ENCODE peak calls at places on chromosomes 2 and 18, in four cellular contexts. U, N, A and V are unnamed samples.

GRCh38 chr2:64325852-64326577 is 127.9 kb upstream of the LGALSL start:
- DNase-seq in N (no peak), A (no peak), U (no peak), V (no peak)

GRCh38 chr2:50448556-50448955 is 583.4 kb downstream of the NRXN1 start:
- DNase-seq in N (no peak), U (no peak), A (no peak), V (no peak)

GRCh38 chr18:68733693-68734092 is 18.8 kb upstream of the TMX3 start:
- DNase-seq in N (no peak), U (no peak), A (no peak), V (no peak)

GRCh38 chr2:17879913-17880274 is 1.4 kb downstream of the KCNS3 start:
- DNase-seq in A (no peak), U (no peak), N (no peak), V (no peak)

GRCh38 chr2:75100011-75100680 is 99.2 kb downstream of the TACR1 start:
- DNase-seq in A (no peak), N (no peak), U (no peak), V (no peak)

GRCh38 chr2:100921685-100922161 is 80.4 kb upstream of the RPL31 start:
- DNase-seq in N (peak; percentile 28), U (no peak), A (no peak), V (no peak)

GRCh38 chr2:46098606-46099005 is 198.6 kb upstream of the EPAS1 start:
- DNase-seq in N (peak; percentile 76), U (no peak), A (no peak), V (no peak)

GRCh38 chr18:47184419-47185050 is 8.4 kb upstream of the IER3IP1 start:
- DNase-seq in N (no peak), U (no peak), A (no peak), V (no peak)

GRCh38 chr2:121362226-121362625 is 77.2 kb upstream of the TFCP2L1 start:
- DNase-seq in N (no peak), A (no peak), U (no peak), V (no peak)

GRCh38 chr2:179020156-179020750 is 29.7 kb downstream of the CCDC141 start:
- DNase-seq in U (peak; percentile 1), A (no peak), N (no peak), V (peak; percentile 69)

GRCh38 chr18:7038330-7038846 is 79.2 kb downstream of the LAMA1 start:
- DNase-seq in U (no peak), N (peak; percentile 96), A (no peak), V (peak; percentile 87)

GRCh38 chr2:99451280-99451679 is 38.5 kb downstream of the REV1 start:
- DNase-seq in U (no peak), A (no peak), N (no peak), V (no peak)

GRCh38 chr2:207491086-207491485 is 38.7 kb upstream of the CREB1 start:
- DNase-seq in U (no peak), N (no peak), A (no peak), V (no peak)

GRCh38 chr18:29076645-29077044 is 899.7 kb upstream of the CDH2 start:
- DNase-seq in A (no peak), N (no peak), U (no peak), V (no peak)

GRCh38 chr2:85468704-85469349 is 50.3 kb downstream of the SH2D6 start:
- DNase-seq in N (peak; percentile 50), U (no peak), A (no peak), V (no peak)

GRCh38 chr2:204982303-204982702 is 437.0 kb downstream of the PARD3B start:
- DNase-seq in U (no peak), A (no peak), N (peak; percentile 0), V (no peak)

GRCh38 chr2:33496150-33496549 is 19.7 kb downstream of the RASGRP3 start:
- DNase-seq in U (no peak), N (no peak), A (no peak), V (no peak)

GRCh38 chr2:18137096-18137495 is 258.6 kb downstream of the KCNS3 start:
- DNase-seq in N (peak; percentile 8), A (no peak), U (no peak), V (no peak)

GRCh38 chr2:96839875-96840850 is 3.7 kb downstream of the ANKRD23 start:
- DNase-seq in A (no peak), U (no peak), N (no peak), V (peak; percentile 30)